ENCODE peak calls at places on chromosomes 13 and 19, in six cellular contexts. S, F, U, V, K and G are unnamed samples.

GRCh38 chr19:58001895-58002369 is 688 bp downstream of the ZNF606 start:
- DNase-seq in F (no peak), K (peak), V (no peak), U (no peak), S (peak), G (no peak)

GRCh38 chr19:27906081-27906480 is 1306.9 kb downstream of the UQCRFS1 start:
- DNase-seq in K (no peak), U (no peak), F (no peak), V (no peak), S (no peak), G (no peak)

GRCh38 chr13:75621147-75621546 is 15.0 kb upstream of the LMO7 start:
- DNase-seq in F (no peak), S (no peak), K (no peak), V (no peak), U (no peak), G (no peak)

GRCh38 chr19:30340724-30341595 is 31.2 kb upstream of the ZNF536 start:
- DNase-seq in F (no peak), K (no peak), V (no peak), U (no peak), S (peak), G (no peak)

GRCh38 chr13:24033527-24034302 is 126.8 kb upstream of the SPATA13 start:
- DNase-seq in S (no peak), F (no peak), V (no peak), U (no peak), K (no peak), G (no peak)

GRCh38 chr13:32264407-32264806 is 50.8 kb downstream of the ZAR1L start:
- DNase-seq in S (no peak), V (no peak), F (no peak), U (no peak), K (no peak), G (no peak)

GRCh38 chr13:19759669-19760068 is 23.1 kb downstream of the PSPC1 start:
- DNase-seq in V (no peak), S (no peak), U (no peak), K (no peak), F (no peak), G (no peak)

GRCh38 chr19:45305421-45305820 is 17.3 kb downstream of the CKM start:
- DNase-seq in F (no peak), U (no peak), S (no peak), V (no peak), K (peak), G (no peak)

GRCh38 chr13:100039740-100040139 is 49.2 kb upstream of the PCCA start:
- DNase-seq in F (no peak), K (peak), U (no peak), V (no peak), S (no peak), G (no peak)

GRCh38 chr19:41264581-41265375 is 606 bp downstream of the HNRNPUL1 start:
- DNase-seq in F (peak), K (peak), S (peak), V (no peak), U (no peak), G (peak)

GRCh38 chr19:843180-843835 is 2.5 kb downstream of the PRTN3 start:
- DNase-seq in S (peak), F (peak), V (no peak), K (no peak), U (no peak), G (peak)

GRCh38 chr19:3365447-3366103 is 808 bp upstream of the NFIC start:
- DNase-seq in F (no peak), K (no peak), V (no peak), U (no peak), S (peak), G (peak)

GRCh38 chr19:3365093-3365446 is 1.3 kb upstream of the NFIC start:
- DNase-seq in U (no peak), K (no peak), V (no peak), S (no peak), F (no peak), G (no peak)

GRCh38 chr19:3364501-3364858 is 1.9 kb upstream of the NFIC start:
- DNase-seq in S (no peak), K (no peak), U (no peak), F (no peak), V (no peak), G (no peak)

GRCh38 chr19:3362217-3362907 is 4.0 kb upstream of the NFIC start:
- DNase-seq in K (no peak), F (no peak), V (no peak), U (no peak), S (no peak), G (no peak)

DNA sequence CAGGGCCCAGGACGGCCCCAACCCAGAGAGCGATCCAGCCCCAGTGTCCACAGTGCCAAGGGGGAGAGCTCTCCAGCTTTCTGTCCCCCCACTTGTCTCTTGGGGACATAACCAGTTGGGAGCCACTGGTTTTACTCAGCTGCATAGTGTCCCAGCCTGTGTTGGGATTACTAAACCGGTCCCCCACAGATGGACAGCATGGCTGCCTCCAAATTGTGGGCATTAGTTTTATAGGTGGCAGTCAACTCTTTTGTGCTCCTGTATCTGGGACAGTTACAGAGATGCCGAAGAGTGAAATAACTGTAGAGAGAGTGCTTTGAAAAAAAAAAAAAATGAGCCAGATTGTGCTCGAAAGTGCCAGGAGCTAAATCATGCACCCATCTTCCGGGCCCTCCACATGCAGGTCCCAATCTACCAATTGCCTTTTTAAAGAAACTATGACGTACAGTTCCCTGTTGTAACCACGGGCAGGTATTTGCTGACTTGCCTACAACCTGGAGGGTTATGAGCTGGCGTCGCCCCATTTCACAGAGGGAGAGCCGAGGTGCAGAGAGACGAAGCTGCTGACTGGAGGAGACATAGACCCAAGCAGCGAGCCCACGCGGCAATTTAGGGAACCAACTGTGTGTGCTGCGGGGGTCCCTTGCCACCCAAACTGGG is 2.4 kb upstream of the NFIC start:
- DNase-seq in F (no peak), U (no peak), K (no peak), S (no peak), V (no peak), G (no peak)
- TF ChIP-seq GABPA in F (no peak), U (no peak), K (no peak), S (no peak), V (no peak), G (no peak)

GRCh38 chr13:27170521-27171243 is 929 bp downstream of the USP12 start:
- DNase-seq in V (peak), K (peak), U (no peak), F (peak), S (no peak), G (no peak)
- TF ChIP-seq POLR2AphosphoS5 in V (peak), K (no peak), U (peak), F (no peak), S (no peak), G (no peak)

GRCh38 chr19:33217881-33218280 is 7.8 kb downstream of the SLC7A10 start:
- DNase-seq in F (no peak), K (no peak), V (no peak), U (no peak), S (no peak), G (no peak)

GRCh38 chr19:33220735-33221134 is 4.9 kb downstream of the SLC7A10 start:
- DNase-seq in K (no peak), F (no peak), V (no peak), S (no peak), U (no peak), G (no peak)

GRCh38 chr19:33220115-33220514 is 5.5 kb downstream of the SLC7A10 start:
- DNase-seq in S (no peak), F (no peak), V (no peak), K (no peak), U (no peak), G (no peak)

GRCh38 chr19:33221641-33222040 is 4.0 kb downstream of the SLC7A10 start:
- DNase-seq in S (no peak), K (no peak), U (no peak), V (no peak), F (no peak), G (no peak)

DNA sequence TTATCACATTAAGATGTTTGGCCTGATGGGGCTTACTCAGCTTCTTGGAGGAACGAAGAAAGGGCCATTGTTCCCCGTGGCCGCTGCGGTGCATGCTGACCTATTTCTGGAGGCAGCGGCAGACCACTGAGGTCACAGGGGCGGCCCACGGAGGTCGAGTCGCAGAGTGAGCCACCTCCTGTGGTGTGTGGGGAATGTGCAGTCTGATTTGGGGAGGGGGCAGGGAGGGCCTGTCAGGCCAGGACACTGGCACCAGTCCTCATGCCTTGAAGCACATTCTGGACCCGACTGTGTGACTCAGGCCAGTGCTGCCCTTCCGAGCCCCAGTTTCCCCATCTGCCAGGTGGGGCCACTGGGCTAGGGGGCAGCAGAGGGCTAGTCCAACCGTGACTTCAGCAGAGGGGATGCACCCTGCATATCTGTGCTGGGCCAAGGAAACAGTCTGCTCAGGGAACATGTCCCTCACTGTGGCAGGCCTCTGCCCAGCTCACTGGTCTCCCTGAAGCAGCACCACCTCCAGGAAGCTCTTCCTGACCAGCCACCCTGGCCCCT is 6.3 kb downstream of the SLC7A10 start:
- DNase-seq in V (peak), U (no peak), S (no peak), K (no peak), F (no peak), G (no peak)
- TF ChIP-seq CTCF in V (peak), U (peak), S (peak), K (peak), F (peak), G (no peak)

GRCh38 chr19:32676895-32677359 is 1.3 kb downstream of the RGS9BP start:
- DNase-seq in K (no peak), S (no peak), V (no peak), F (no peak), U (no peak), G (no peak)
- TF ChIP-seq GABPA in K (no peak), S (no peak), V (no peak), F (no peak), U (no peak), G (no peak)

GRCh38 chr19:18809149-18809978 is 18.3 kb upstream of the COMP start:
- DNase-seq in U (no peak), S (no peak), K (no peak), F (no peak), V (no peak), G (no peak)
- TF ChIP-seq POLR2AphosphoS5 in U (no peak), S (no peak), K (no peak), F (no peak), V (no peak), G (no peak)